ENCODE peak calls at places on chromosomes 12 and 14, in eight cellular contexts. W is H7; H is AG04450; U is activated CD4-positive, alpha-beta T cell treated with anti-CD3 and anti-CD28 coated beads for 48 hours; R is stimulated activated CD4-positive, alpha-beta T cell treated with anti-CD3 and anti-CD28 coated beads, Interleukin-4, amount 100 ng/mL, for 4 hours; I is hepatic stellate cell; T is ecto neural progenitor cell; K is esophagus squamous epithelium. F is an unnamed sample.

GRCh38 chr12:29455087-29455486 is 42.4 kb downstream of the OVCH1 start:
- DNase-seq in I (no peak), H (no peak), K (no peak), W (no peak), R (no peak), U (no peak), T (no peak), F (no peak)

GRCh38 chr14:80927385-80927989 is 14.1 kb downstream of the CEP128 start:
- DNase-seq in K (no peak), I (no peak), U (no peak), R (no peak), T (no peak), W (no peak), H (no peak), F (no peak)

GRCh38 chr12:119621878-119622277 is 28.3 kb downstream of the TMEM233 start:
- DNase-seq in T (no peak), K (no peak), H (no peak), U (no peak), I (no peak), R (no peak), W (no peak), F (no peak)

GRCh38 chr14:49816844-49817243 is 35.7 kb downstream of the NEMF start:
- DNase-seq in W (no peak), I (no peak), K (no peak), R (no peak), H (no peak), T (no peak), U (no peak), F (no peak)

GRCh38 chr14:92440345-92441003 is 73.1 kb upstream of the RIN3 start:
- DNase-seq in I (no peak), W (no peak), T (no peak), H (no peak), K (no peak), R (no peak), U (no peak), F (no peak)

GRCh38 chr14:66070542-66071319 is 415.4 kb upstream of the CCDC196 start:
- DNase-seq in R (peak), I (peak), U (peak), T (peak), W (peak), H (no peak), K (no peak), F (peak)

GRCh38 chr12:123131291-123131831 is 19.5 kb downstream of the PITPNM2 start:
- DNase-seq in U (no peak), W (no peak), K (no peak), R (no peak), H (no peak), T (no peak), I (peak), F (no peak)

GRCh38 chr12:69430942-69431603 is 39.1 kb upstream of the FRS2 start:
- DNase-seq in H (no peak), W (no peak), T (no peak), K (no peak), I (no peak), R (no peak), U (no peak), F (no peak)

GRCh38 chr12:124404162-124404561 is 109.3 kb downstream of the RFLNA start:
- DNase-seq in K (no peak), T (no peak), I (no peak), W (no peak), H (no peak), R (no peak), U (no peak), F (no peak)

GRCh38 chr12:26226119-26226518 is 30.7 kb downstream of the SSPN start:
- DNase-seq in U (no peak), K (no peak), T (no peak), W (peak), R (no peak), H (no peak), I (no peak), F (no peak)

GRCh38 chr12:41277019-41277770 is 89.1 kb downstream of the PDZRN4 start:
- DNase-seq in T (no peak), H (peak), R (no peak), K (no peak), W (peak), I (peak), U (peak), F (no peak)

GRCh38 chr12:69330475-69331473 is 17.4 kb upstream of the LYZ start:
- DNase-seq in H (no peak), K (no peak), T (peak), W (peak), I (no peak), U (peak), R (peak), F (peak)

GRCh38 chr14:68672609-68673285 is 120.1 kb downstream of the ZFP36L1 start:
- DNase-seq in H (no peak), T (no peak), R (no peak), K (no peak), W (no peak), I (no peak), U (no peak), F (no peak)

GRCh38 chr14:68651652-68652432 is 141.0 kb downstream of the ZFP36L1 start:
- DNase-seq in H (peak), U (no peak), I (no peak), R (no peak), W (no peak), T (peak), K (no peak), F (no peak)

GRCh38 chr14:23561873-23562821 is 5.4 kb downstream of the AP1G2 start:
- DNase-seq in R (no peak), I (no peak), T (peak), H (no peak), W (no peak), K (no peak), U (no peak), F (no peak)

GRCh38 chr12:107929436-107929835 is 154.9 kb downstream of the ASCL4 start:
- DNase-seq in U (no peak), I (no peak), W (peak), R (no peak), H (no peak), T (no peak), K (no peak), F (no peak)

GRCh38 chr14:38207342-38207741 is 362 bp upstream of the SSTR1 start:
- DNase-seq in R (no peak), H (no peak), K (no peak), T (no peak), U (no peak), I (no peak), W (no peak), F (no peak)

GRCh38 chr12:43332977-43333649 is 218.9 kb downstream of the ADAMTS20 start:
- DNase-seq in K (no peak), W (no peak), U (no peak), I (peak), T (no peak), H (no peak), R (no peak), F (no peak)

GRCh38 chr12:113030875-113031525 is 25.5 kb upstream of the DTX1 start:
- DNase-seq in W (peak), R (no peak), I (peak), T (peak), U (no peak), K (no peak), H (no peak), F (no peak)